ENCODE peak calls at places on chromosomes 1 and 21, in four cellular contexts. One of them, this sample, is unnamed.

GRCh38 chr1:160708821-160709220 is 2.8 kb downstream of the CD48 start:
- DNase-seq in activated naive CD4-positive, alpha-beta T cell: no peak
- DNase-seq in stomach: no peak
- DNase-seq in stimulated activated naive CD8-positive, alpha-beta T cell treated with anti-CD3 and anti-CD28 coated beads, Interleukin-15, Interleukin-2, amounts not matched to agents 100 U/mL and 50 U/mL, for 24 hours: peak; percentile 46
- DNase-seq in this sample: no peak

GRCh38 chr21:31198575-31198974 is 145.5 kb downstream of the TIAM1 start:
- DNase-seq in activated naive CD4-positive, alpha-beta T cell: no peak
- DNase-seq in stomach: no peak
- DNase-seq in stimulated activated naive CD8-positive, alpha-beta T cell treated with anti-CD3 and anti-CD28 coated beads, Interleukin-15, Interleukin-2, amounts not matched to agents 100 U/mL and 50 U/mL, for 24 hours: no peak
- DNase-seq in this sample: no peak

GRCh38 chr1:230620666-230621065 is 21.6 kb upstream of the COG2 start:
- DNase-seq in activated naive CD4-positive, alpha-beta T cell: no peak
- DNase-seq in stomach: no peak
- DNase-seq in stimulated activated naive CD8-positive, alpha-beta T cell treated with anti-CD3 and anti-CD28 coated beads, Interleukin-15, Interleukin-2, amounts not matched to agents 100 U/mL and 50 U/mL, for 24 hours: no peak
- DNase-seq in this sample: no peak

GRCh38 chr1:101310484-101310883 is 73.7 kb downstream of the S1PR1 start:
- DNase-seq in activated naive CD4-positive, alpha-beta T cell: no peak
- DNase-seq in stomach: no peak
- DNase-seq in stimulated activated naive CD8-positive, alpha-beta T cell treated with anti-CD3 and anti-CD28 coated beads, Interleukin-15, Interleukin-2, amounts not matched to agents 100 U/mL and 50 U/mL, for 24 hours: no peak
- DNase-seq in this sample: no peak

GRCh38 chr1:209720826-209721225 is 16.2 kb downstream of the HSD11B1 start:
- DNase-seq in activated naive CD4-positive, alpha-beta T cell: no peak
- DNase-seq in stomach: no peak
- DNase-seq in stimulated activated naive CD8-positive, alpha-beta T cell treated with anti-CD3 and anti-CD28 coated beads, Interleukin-15, Interleukin-2, amounts not matched to agents 100 U/mL and 50 U/mL, for 24 hours: no peak
- DNase-seq in this sample: no peak

GRCh38 chr21:19913995-19914394 is 1084.2 kb upstream of the NCAM2 start:
- DNase-seq in activated naive CD4-positive, alpha-beta T cell: no peak
- DNase-seq in stomach: no peak
- DNase-seq in stimulated activated naive CD8-positive, alpha-beta T cell treated with anti-CD3 and anti-CD28 coated beads, Interleukin-15, Interleukin-2, amounts not matched to agents 100 U/mL and 50 U/mL, for 24 hours: no peak
- DNase-seq in this sample: no peak

GRCh38 chr1:234598974-234599616 is 10.9 kb downstream of the IRF2BP2 start:
- DNase-seq in activated naive CD4-positive, alpha-beta T cell: no peak
- DNase-seq in stomach: peak; percentile 36
- DNase-seq in stimulated activated naive CD8-positive, alpha-beta T cell treated with anti-CD3 and anti-CD28 coated beads, Interleukin-15, Interleukin-2, amounts not matched to agents 100 U/mL and 50 U/mL, for 24 hours: no peak
- DNase-seq in this sample: no peak

GRCh38 chr21:46093668-46094400 is 4.1 kb upstream of the COL6A2 start:
- DNase-seq in activated naive CD4-positive, alpha-beta T cell: no peak
- DNase-seq in stomach: peak; percentile 20
- DNase-seq in stimulated activated naive CD8-positive, alpha-beta T cell treated with anti-CD3 and anti-CD28 coated beads, Interleukin-15, Interleukin-2, amounts not matched to agents 100 U/mL and 50 U/mL, for 24 hours: no peak
- DNase-seq in this sample: no peak

GRCh38 chr1:32765561-32766327 is 51.4 kb downstream of the YARS1 start:
- DNase-seq in activated naive CD4-positive, alpha-beta T cell: no peak
- DNase-seq in stomach: no peak
- DNase-seq in stimulated activated naive CD8-positive, alpha-beta T cell treated with anti-CD3 and anti-CD28 coated beads, Interleukin-15, Interleukin-2, amounts not matched to agents 100 U/mL and 50 U/mL, for 24 hours: no peak
- DNase-seq in this sample: no peak

GRCh38 chr1:11841245-11842153 is 6.1 kb downstream of the NPPA start:
- DNase-seq in activated naive CD4-positive, alpha-beta T cell: no peak
- DNase-seq in stomach: no peak
- DNase-seq in stimulated activated naive CD8-positive, alpha-beta T cell treated with anti-CD3 and anti-CD28 coated beads, Interleukin-15, Interleukin-2, amounts not matched to agents 100 U/mL and 50 U/mL, for 24 hours: no peak
- DNase-seq in this sample: no peak

GRCh38 chr1:228073870-228074545 is 8.5 kb upstream of the ARF1 start:
- DNase-seq in activated naive CD4-positive, alpha-beta T cell: no peak
- DNase-seq in stomach: peak; percentile 31
- DNase-seq in stimulated activated naive CD8-positive, alpha-beta T cell treated with anti-CD3 and anti-CD28 coated beads, Interleukin-15, Interleukin-2, amounts not matched to agents 100 U/mL and 50 U/mL, for 24 hours: no peak
- DNase-seq in this sample: no peak

GRCh38 chr1:110746644-110747259 is 72.0 kb upstream of the KCNA3 start:
- DNase-seq in activated naive CD4-positive, alpha-beta T cell: no peak
- DNase-seq in stomach: no peak
- DNase-seq in stimulated activated naive CD8-positive, alpha-beta T cell treated with anti-CD3 and anti-CD28 coated beads, Interleukin-15, Interleukin-2, amounts not matched to agents 100 U/mL and 50 U/mL, for 24 hours: peak; percentile 61
- DNase-seq in this sample: peak; percentile 49

GRCh38 chr1:219236933-219237610 is 63.4 kb downstream of the LYPLAL1 start:
- DNase-seq in activated naive CD4-positive, alpha-beta T cell: no peak
- DNase-seq in stomach: no peak
- DNase-seq in stimulated activated naive CD8-positive, alpha-beta T cell treated with anti-CD3 and anti-CD28 coated beads, Interleukin-15, Interleukin-2, amounts not matched to agents 100 U/mL and 50 U/mL, for 24 hours: no peak
- DNase-seq in this sample: no peak

GRCh38 chr1:42806171-42806570 is 10.8 kb upstream of the ERMAP start:
- DNase-seq in activated naive CD4-positive, alpha-beta T cell: no peak
- DNase-seq in stomach: no peak
- DNase-seq in stimulated activated naive CD8-positive, alpha-beta T cell treated with anti-CD3 and anti-CD28 coated beads, Interleukin-15, Interleukin-2, amounts not matched to agents 100 U/mL and 50 U/mL, for 24 hours: no peak
- DNase-seq in this sample: no peak

GRCh38 chr1:89587728-89588127 is 45.2 kb upstream of the LRRC8C start:
- DNase-seq in activated naive CD4-positive, alpha-beta T cell: no peak
- DNase-seq in stomach: no peak
- DNase-seq in stimulated activated naive CD8-positive, alpha-beta T cell treated with anti-CD3 and anti-CD28 coated beads, Interleukin-15, Interleukin-2, amounts not matched to agents 100 U/mL and 50 U/mL, for 24 hours: no peak
- DNase-seq in this sample: no peak

GRCh38 chr1:9905010-9905409 is 5.1 kb downstream of the CTNNBIP1 start:
- DNase-seq in activated naive CD4-positive, alpha-beta T cell: no peak
- DNase-seq in stomach: no peak
- DNase-seq in stimulated activated naive CD8-positive, alpha-beta T cell treated with anti-CD3 and anti-CD28 coated beads, Interleukin-15, Interleukin-2, amounts not matched to agents 100 U/mL and 50 U/mL, for 24 hours: no peak
- DNase-seq in this sample: no peak